ENCODE peak calls at places on chromosomes 4 and X, in six cellular contexts. B, R, F, A, D and W are unnamed samples.

GRCh38 chrX:153400146-153401132 is 711 bp downstream of the PNMA6E start:
- DNase-seq in B (no peak), R (peak), F (no peak), A (no peak), D (no peak), W (no peak)

GRCh38 chr4:111064342-111064993 is 441.6 kb upstream of the PITX2 start:
- DNase-seq in B (no peak), R (peak), F (no peak), A (no peak), D (peak), W (peak)

GRCh38 chr4:89416968-89417367 is 109.4 kb upstream of the GPRIN3 start:
- DNase-seq in B (no peak), R (no peak), F (no peak), A (no peak), D (no peak), W (no peak)

GRCh38 chr4:113636877-113637276 is 124.7 kb downstream of the CAMK2D start:
- DNase-seq in B (no peak), R (peak), F (no peak), A (no peak), D (no peak), W (no peak)

GRCh38 chrX:45006002-45006800 is 133.2 kb downstream of the KDM6A start:
- DNase-seq in B (no peak), R (peak), F (no peak), A (no peak), D (no peak), W (no peak)

GRCh38 chrX:45077748-45078424 is 122.8 kb downstream of the DIPK2B start:
- DNase-seq in B (no peak), R (no peak), F (no peak), A (no peak), D (no peak), W (no peak)

GRCh38 chr4:127370495-127371069 is 262.2 kb upstream of the INTU start:
- DNase-seq in B (peak), R (no peak), F (no peak), A (no peak), D (no peak), W (no peak)

GRCh38 chrX:9873952-9874351 is 87.7 kb downstream of the SHROOM2 start:
- DNase-seq in B (no peak), R (peak), F (no peak), A (peak), D (no peak), W (no peak)

GRCh38 chr4:4425696-4426095 is 38.8 kb downstream of the NSG1 start:
- DNase-seq in B (no peak), R (no peak), F (peak), A (no peak), D (no peak), W (no peak)

GRCh38 chr4:59629348-59629747 is 1570.8 kb upstream of the ADGRL3 start:
- DNase-seq in B (no peak), R (no peak), F (no peak), A (no peak), D (no peak), W (no peak)